ENCODE peak calls at places on chromosome 3, in ten cellular contexts. K, B, L, N, A, H, I, D, X and U are unnamed samples.

GRCh38 chr3:184373422-184373821 is 4.6 kb downstream of the THPO start:
- DNase-seq in K (no peak), B (no peak), L (no peak), N (no peak), A (no peak), H (no peak), I (no peak), D (peak), X (no peak), U (no peak)

GRCh38 chr3:186784820-186785516 is 1.6 kb downstream of the EIF4A2 start:
- DNase-seq in K (no peak), B (no peak), L (no peak), N (no peak), A (no peak), H (no peak), I (no peak), D (no peak), X (no peak), U (no peak)

GRCh38 chr3:24160424-24160823 is 215.3 kb downstream of the NR1D2 start:
- DNase-seq in K (no peak), B (no peak), L (no peak), N (no peak), A (no peak), H (no peak), I (no peak), D (no peak), X (no peak), U (no peak)

GRCh38 chr3:62051506-62051905 is 321.8 kb downstream of the FEZF2 start:
- DNase-seq in K (no peak), B (no peak), L (no peak), N (no peak), A (no peak), H (no peak), I (peak), D (no peak), X (no peak), U (no peak)

GRCh38 chr3:129106320-129106719 is 15.3 kb downstream of the RAB43 start:
- DNase-seq in K (no peak), B (no peak), L (no peak), N (no peak), A (no peak), H (no peak), I (no peak), D (peak), X (no peak), U (no peak)

GRCh38 chr3:119841808-119842471 is 60.0 kb downstream of the NR1I2 start:
- DNase-seq in K (no peak), B (no peak), L (no peak), N (no peak), A (no peak), H (no peak), I (no peak), D (no peak), X (no peak), U (no peak)

GRCh38 chr3:126742057-126742456 is 38.0 kb downstream of the CHCHD6 start:
- DNase-seq in K (no peak), B (no peak), L (no peak), N (no peak), A (no peak), H (no peak), I (no peak), D (no peak), X (no peak), U (no peak)

GRCh38 chr3:159169828-159170227 is 368.0 kb downstream of the MFSD1 start:
- DNase-seq in K (no peak), B (no peak), L (no peak), N (peak), A (peak), H (no peak), I (no peak), D (no peak), X (peak), U (no peak)

GRCh38 chr3:149342413-149343340 is 9.2 kb upstream of the TM4SF18 start:
- DNase-seq in K (no peak), B (no peak), L (no peak), N (peak), A (peak), H (no peak), I (no peak), D (no peak), X (no peak), U (no peak)

GRCh38 chr3:156633335-156633734 is 41.1 kb upstream of the TIPARP start:
- DNase-seq in K (no peak), B (no peak), L (no peak), N (peak), A (peak), H (no peak), I (no peak), D (no peak), X (no peak), U (peak)

GRCh38 chr3:197256836-197257444 is 41.5 kb downstream of the DLG1 start:
- DNase-seq in K (peak), B (peak), L (peak), N (peak), A (peak), H (peak), I (peak), D (no peak), X (no peak), U (no peak)

GRCh38 chr3:51434746-51435323 is 43.8 kb downstream of the RBM15B start:
- DNase-seq in K (peak), B (peak), L (peak), N (no peak), A (peak), H (peak), I (peak), D (no peak), X (peak), U (no peak)

GRCh38 chr3:73812054-73812453 is 187.3 kb upstream of the PDZRN3 start:
- DNase-seq in K (no peak), B (no peak), L (no peak), N (no peak), A (no peak), H (no peak), I (no peak), D (no peak), X (no peak), U (no peak)

GRCh38 chr3:17553080-17553479 is 189.4 kb downstream of the TBC1D5 start:
- DNase-seq in K (no peak), B (no peak), L (no peak), N (no peak), A (no peak), H (no peak), I (no peak), D (no peak), X (no peak), U (no peak)

GRCh38 chr3:10350324-10350985 is 29.5 kb upstream of the SEC13 start:
- DNase-seq in K (no peak), B (no peak), L (no peak), N (no peak), A (no peak), H (peak), I (no peak), D (peak), X (no peak), U (no peak)

GRCh38 chr3:32148356-32148755 is 41.9 kb downstream of the GPD1L start:
- DNase-seq in K (no peak), B (no peak), L (no peak), N (no peak), A (no peak), H (no peak), I (no peak), D (no peak), X (no peak), U (no peak)

GRCh38 chr3:132265488-132265887 is 51.7 kb upstream of the ACP3 start:
- DNase-seq in K (no peak), B (no peak), L (no peak), N (no peak), A (no peak), H (no peak), I (no peak), D (no peak), X (no peak), U (no peak)

GRCh38 chr3:140546649-140547048 is 131.2 kb upstream of the TRIM42 start:
- DNase-seq in K (no peak), B (no peak), L (no peak), N (no peak), A (no peak), H (no peak), I (peak), D (no peak), X (no peak), U (no peak)

GRCh38 chr3:124451655-124452317 is 278.5 kb upstream of the UMPS start:
- DNase-seq in K (no peak), B (no peak), L (no peak), N (no peak), A (no peak), H (no peak), I (no peak), D (no peak), X (no peak), U (no peak)

GRCh38 chr3:156639414-156640023 is 34.9 kb upstream of the TIPARP start:
- DNase-seq in K (no peak), B (no peak), L (no peak), N (no peak), A (no peak), H (no peak), I (no peak), D (no peak), X (no peak), U (no peak)

GRCh38 chr3:15903164-15903563 is 105.4 kb upstream of the ANKRD28 start:
- DNase-seq in K (no peak), B (no peak), L (peak), N (peak), A (peak), H (no peak), I (no peak), D (no peak), X (no peak), U (no peak)

GRCh38 chr3:53509494-53509893 is 15.1 kb downstream of the CACNA1D start:
- DNase-seq in K (no peak), B (no peak), L (no peak), N (no peak), A (no peak), H (no peak), I (no peak), D (no peak), X (no peak), U (no peak)

GRCh38 chr3:128559486-128560225 is 66.7 kb upstream of the GATA2 start:
- DNase-seq in K (peak), B (peak), L (no peak), N (no peak), A (no peak), H (no peak), I (no peak), D (no peak), X (no peak), U (no peak)

GRCh38 chr3:99319961-99320360 is 318.4 kb upstream of the COL8A1 start:
- DNase-seq in K (no peak), B (no peak), L (no peak), N (peak), A (peak), H (no peak), I (no peak), D (no peak), X (no peak), U (no peak)

GRCh38 chr3:187922704-187923393 is 177.6 kb upstream of the BCL6 start:
- DNase-seq in K (no peak), B (peak), L (no peak), N (no peak), A (no peak), H (no peak), I (no peak), D (no peak), X (no peak), U (no peak)

GRCh38 chr3:100882571-100882981 is 110.6 kb downstream of the ABI3BP start:
- DNase-seq in K (no peak), B (no peak), L (no peak), N (no peak), A (no peak), H (no peak), I (no peak), D (no peak), X (no peak), U (no peak)

GRCh38 chr3:160412477-160412876 is 13.0 kb downstream of the SMC4 start:
- DNase-seq in K (no peak), B (no peak), L (no peak), N (no peak), A (no peak), H (no peak), I (no peak), D (no peak), X (no peak), U (no peak)

GRCh38 chr3:45082139-45082538 is 56.0 kb downstream of the CLEC3B start:
- DNase-seq in K (no peak), B (no peak), L (no peak), N (no peak), A (peak), H (no peak), I (no peak), D (no peak), X (no peak), U (no peak)

GRCh38 chr3:61221759-61222362 is 29.4 kb downstream of the FHIT start:
- DNase-seq in K (no peak), B (no peak), L (no peak), N (no peak), A (no peak), H (no peak), I (no peak), D (no peak), X (no peak), U (no peak)

GRCh38 chr3:189275182-189275581 is 103.4 kb downstream of the TPRG1 start:
- DNase-seq in K (no peak), B (no peak), L (no peak), N (no peak), A (no peak), H (no peak), I (no peak), D (no peak), X (no peak), U (no peak)